ENCODE peak calls at places on chromosome 19, in eight cellular contexts. One of them, this sample, is unnamed.

GRCh38 chr19:40139533-40140287 is 49.0 kb upstream of the ZNF780A start:
- DNase-seq in HS-27A: peak; percentile 38
- DNase-seq in SK-N-SH: peak; percentile 55
- DNase-seq in brain pericyte: no peak
- DNase-seq in NCI-H226: no peak
- DNase-seq in activated naive CD8-positive, alpha-beta T cell treated with anti-CD3 and anti-CD28 coated beads, Interleukin-2, amount 10 ng/mL, durations not matched to agents 7 days and 5 days: no peak
- DNase-seq in activated CD4-positive, alpha-beta T cell treated with anti-CD3 and anti-CD28 coated beads, Interleukin-2, amount 50 U/mL, for 24 hours: no peak
- DNase-seq in CD8-positive, alpha-beta T cell: no peak
- DNase-seq in this sample: peak; percentile 31

GRCh38 chr19:6481541-6482342 is at the start of gene DENND1C:
- DNase-seq in HS-27A: no peak
- DNase-seq in SK-N-SH: peak; percentile 71
- DNase-seq in brain pericyte: no peak
- DNase-seq in NCI-H226: no peak
- DNase-seq in activated naive CD8-positive, alpha-beta T cell treated with anti-CD3 and anti-CD28 coated beads, Interleukin-2, amount 10 ng/mL, durations not matched to agents 7 days and 5 days: peak; percentile 79
- DNase-seq in activated CD4-positive, alpha-beta T cell treated with anti-CD3 and anti-CD28 coated beads, Interleukin-2, amount 50 U/mL, for 24 hours: peak; percentile 59
- DNase-seq in CD8-positive, alpha-beta T cell: peak; percentile 84
- DNase-seq in this sample: peak; percentile 81

GRCh38 chr19:3576696-3577443 is 4.1 kb downstream of the HMG20B start:
- DNase-seq in HS-27A: no peak
- DNase-seq in SK-N-SH: peak; percentile 78
- DNase-seq in brain pericyte: no peak
- DNase-seq in NCI-H226: no peak
- DNase-seq in activated naive CD8-positive, alpha-beta T cell treated with anti-CD3 and anti-CD28 coated beads, Interleukin-2, amount 10 ng/mL, durations not matched to agents 7 days and 5 days: no peak
- DNase-seq in activated CD4-positive, alpha-beta T cell treated with anti-CD3 and anti-CD28 coated beads, Interleukin-2, amount 50 U/mL, for 24 hours: no peak
- DNase-seq in CD8-positive, alpha-beta T cell: no peak
- DNase-seq in this sample: peak; percentile 100

GRCh38 chr19:55266840-55267239 is 8.0 kb upstream of the PPP6R1 start:
- DNase-seq in HS-27A: no peak
- DNase-seq in SK-N-SH: no peak
- DNase-seq in brain pericyte: no peak
- DNase-seq in NCI-H226: no peak
- DNase-seq in activated naive CD8-positive, alpha-beta T cell treated with anti-CD3 and anti-CD28 coated beads, Interleukin-2, amount 10 ng/mL, durations not matched to agents 7 days and 5 days: no peak
- DNase-seq in activated CD4-positive, alpha-beta T cell treated with anti-CD3 and anti-CD28 coated beads, Interleukin-2, amount 50 U/mL, for 24 hours: no peak
- DNase-seq in CD8-positive, alpha-beta T cell: no peak
- DNase-seq in this sample: no peak

GRCh38 chr19:13864513-13865242 is 12.3 kb upstream of the NANOS3 start:
- DNase-seq in HS-27A: no peak
- DNase-seq in SK-N-SH: peak; percentile 85
- DNase-seq in brain pericyte: no peak
- DNase-seq in NCI-H226: no peak
- DNase-seq in activated naive CD8-positive, alpha-beta T cell treated with anti-CD3 and anti-CD28 coated beads, Interleukin-2, amount 10 ng/mL, durations not matched to agents 7 days and 5 days: no peak
- DNase-seq in activated CD4-positive, alpha-beta T cell treated with anti-CD3 and anti-CD28 coated beads, Interleukin-2, amount 50 U/mL, for 24 hours: no peak
- DNase-seq in CD8-positive, alpha-beta T cell: no peak
- DNase-seq in this sample: peak; percentile 67

GRCh38 chr19:43524922-43525835 is 1.8 kb downstream of the ETHE1 start:
- DNase-seq in HS-27A: no peak
- DNase-seq in SK-N-SH: no peak
- DNase-seq in brain pericyte: no peak
- DNase-seq in NCI-H226: peak; percentile 83
- DNase-seq in activated naive CD8-positive, alpha-beta T cell treated with anti-CD3 and anti-CD28 coated beads, Interleukin-2, amount 10 ng/mL, durations not matched to agents 7 days and 5 days: peak; percentile 53
- DNase-seq in activated CD4-positive, alpha-beta T cell treated with anti-CD3 and anti-CD28 coated beads, Interleukin-2, amount 50 U/mL, for 24 hours: no peak
- DNase-seq in CD8-positive, alpha-beta T cell: peak; percentile 63
- DNase-seq in this sample: peak; percentile 63

GRCh38 chr19:7006305-7006704 is 14.9 kb downstream of the MBD3L2B start:
- DNase-seq in HS-27A: no peak
- DNase-seq in SK-N-SH: no peak
- DNase-seq in brain pericyte: no peak
- DNase-seq in NCI-H226: no peak
- DNase-seq in activated naive CD8-positive, alpha-beta T cell treated with anti-CD3 and anti-CD28 coated beads, Interleukin-2, amount 10 ng/mL, durations not matched to agents 7 days and 5 days: no peak
- DNase-seq in activated CD4-positive, alpha-beta T cell treated with anti-CD3 and anti-CD28 coated beads, Interleukin-2, amount 50 U/mL, for 24 hours: no peak
- DNase-seq in CD8-positive, alpha-beta T cell: no peak
- DNase-seq in this sample: no peak

GRCh38 chr19:1942934-1943555 is 2.1 kb downstream of the CSNK1G2 start:
- DNase-seq in HS-27A: no peak
- DNase-seq in SK-N-SH: no peak
- DNase-seq in brain pericyte: no peak
- DNase-seq in NCI-H226: no peak
- DNase-seq in activated naive CD8-positive, alpha-beta T cell treated with anti-CD3 and anti-CD28 coated beads, Interleukin-2, amount 10 ng/mL, durations not matched to agents 7 days and 5 days: no peak
- DNase-seq in activated CD4-positive, alpha-beta T cell treated with anti-CD3 and anti-CD28 coated beads, Interleukin-2, amount 50 U/mL, for 24 hours: no peak
- DNase-seq in CD8-positive, alpha-beta T cell: no peak
- DNase-seq in this sample: no peak

GRCh38 chr19:39246951-39247669 is 1.5 kb downstream of the IFNL4 start:
- DNase-seq in HS-27A: peak; percentile 33
- DNase-seq in SK-N-SH: no peak
- DNase-seq in brain pericyte: no peak
- DNase-seq in NCI-H226: no peak
- DNase-seq in activated naive CD8-positive, alpha-beta T cell treated with anti-CD3 and anti-CD28 coated beads, Interleukin-2, amount 10 ng/mL, durations not matched to agents 7 days and 5 days: peak; percentile 39
- DNase-seq in activated CD4-positive, alpha-beta T cell treated with anti-CD3 and anti-CD28 coated beads, Interleukin-2, amount 50 U/mL, for 24 hours: no peak
- DNase-seq in CD8-positive, alpha-beta T cell: peak; percentile 57
- DNase-seq in this sample: peak; percentile 86

GRCh38 chr19:11414544-11414943 is 4.6 kb downstream of the RGL3 start:
- DNase-seq in HS-27A: no peak
- DNase-seq in SK-N-SH: no peak
- DNase-seq in brain pericyte: no peak
- DNase-seq in NCI-H226: no peak
- DNase-seq in activated naive CD8-positive, alpha-beta T cell treated with anti-CD3 and anti-CD28 coated beads, Interleukin-2, amount 10 ng/mL, durations not matched to agents 7 days and 5 days: no peak
- DNase-seq in activated CD4-positive, alpha-beta T cell treated with anti-CD3 and anti-CD28 coated beads, Interleukin-2, amount 50 U/mL, for 24 hours: no peak
- DNase-seq in CD8-positive, alpha-beta T cell: no peak
- DNase-seq in this sample: no peak

GRCh38 chr19:38375748-38376147 is 1.4 kb downstream of the PSMD8 start:
- DNase-seq in HS-27A: no peak
- DNase-seq in SK-N-SH: no peak
- DNase-seq in brain pericyte: no peak
- DNase-seq in NCI-H226: no peak
- DNase-seq in activated naive CD8-positive, alpha-beta T cell treated with anti-CD3 and anti-CD28 coated beads, Interleukin-2, amount 10 ng/mL, durations not matched to agents 7 days and 5 days: no peak
- DNase-seq in activated CD4-positive, alpha-beta T cell treated with anti-CD3 and anti-CD28 coated beads, Interleukin-2, amount 50 U/mL, for 24 hours: no peak
- DNase-seq in CD8-positive, alpha-beta T cell: no peak
- DNase-seq in this sample: no peak

GRCh38 chr19:14091086-14091884 is 734 bp upstream of the SAMD1 start:
- DNase-seq in HS-27A: no peak
- DNase-seq in SK-N-SH: peak; percentile 93
- DNase-seq in brain pericyte: no peak
- DNase-seq in NCI-H226: peak; percentile 20
- DNase-seq in activated naive CD8-positive, alpha-beta T cell treated with anti-CD3 and anti-CD28 coated beads, Interleukin-2, amount 10 ng/mL, durations not matched to agents 7 days and 5 days: peak; percentile 86
- DNase-seq in activated CD4-positive, alpha-beta T cell treated with anti-CD3 and anti-CD28 coated beads, Interleukin-2, amount 50 U/mL, for 24 hours: peak; percentile 43
- DNase-seq in CD8-positive, alpha-beta T cell: peak; percentile 81
- DNase-seq in this sample: peak; percentile 97

GRCh38 chr19:3710265-3710812 is 2.2 kb downstream of the TJP3 start:
- DNase-seq in HS-27A: no peak
- DNase-seq in SK-N-SH: peak; percentile 20
- DNase-seq in brain pericyte: no peak
- DNase-seq in NCI-H226: peak; percentile 67
- DNase-seq in activated naive CD8-positive, alpha-beta T cell treated with anti-CD3 and anti-CD28 coated beads, Interleukin-2, amount 10 ng/mL, durations not matched to agents 7 days and 5 days: no peak
- DNase-seq in activated CD4-positive, alpha-beta T cell treated with anti-CD3 and anti-CD28 coated beads, Interleukin-2, amount 50 U/mL, for 24 hours: no peak
- DNase-seq in CD8-positive, alpha-beta T cell: no peak
- DNase-seq in this sample: peak; percentile 72

GRCh38 chr19:55253842-55254624 is 4.8 kb downstream of the PPP6R1 start:
- DNase-seq in HS-27A: no peak
- DNase-seq in SK-N-SH: no peak
- DNase-seq in brain pericyte: no peak
- DNase-seq in NCI-H226: no peak
- DNase-seq in activated naive CD8-positive, alpha-beta T cell treated with anti-CD3 and anti-CD28 coated beads, Interleukin-2, amount 10 ng/mL, durations not matched to agents 7 days and 5 days: peak; percentile 68
- DNase-seq in activated CD4-positive, alpha-beta T cell treated with anti-CD3 and anti-CD28 coated beads, Interleukin-2, amount 50 U/mL, for 24 hours: peak; percentile 49
- DNase-seq in CD8-positive, alpha-beta T cell: peak; percentile 83
- DNase-seq in this sample: peak; percentile 64

GRCh38 chr19:45113628-45114027 is 20.6 kb downstream of the PPP1R37 start:
- DNase-seq in HS-27A: no peak
- DNase-seq in SK-N-SH: no peak
- DNase-seq in brain pericyte: no peak
- DNase-seq in NCI-H226: no peak
- DNase-seq in activated naive CD8-positive, alpha-beta T cell treated with anti-CD3 and anti-CD28 coated beads, Interleukin-2, amount 10 ng/mL, durations not matched to agents 7 days and 5 days: no peak
- DNase-seq in activated CD4-positive, alpha-beta T cell treated with anti-CD3 and anti-CD28 coated beads, Interleukin-2, amount 50 U/mL, for 24 hours: no peak
- DNase-seq in CD8-positive, alpha-beta T cell: no peak
- DNase-seq in this sample: no peak

GRCh38 chr19:51660975-51661600 is 14.5 kb upstream of the SIGLEC14 start:
- DNase-seq in HS-27A: peak; percentile 42
- DNase-seq in SK-N-SH: peak; percentile 61
- DNase-seq in brain pericyte: peak; percentile 36
- DNase-seq in NCI-H226: peak; percentile 56
- DNase-seq in activated naive CD8-positive, alpha-beta T cell treated with anti-CD3 and anti-CD28 coated beads, Interleukin-2, amount 10 ng/mL, durations not matched to agents 7 days and 5 days: peak; percentile 56
- DNase-seq in activated CD4-positive, alpha-beta T cell treated with anti-CD3 and anti-CD28 coated beads, Interleukin-2, amount 50 U/mL, for 24 hours: peak; percentile 62
- DNase-seq in CD8-positive, alpha-beta T cell: no peak
- DNase-seq in this sample: peak; percentile 68

GRCh38 chr19:13834308-13834790 is 39.1 kb downstream of the ZSWIM4 start:
- DNase-seq in HS-27A: no peak
- DNase-seq in SK-N-SH: no peak
- DNase-seq in brain pericyte: no peak
- DNase-seq in NCI-H226: peak; percentile 23
- DNase-seq in activated naive CD8-positive, alpha-beta T cell treated with anti-CD3 and anti-CD28 coated beads, Interleukin-2, amount 10 ng/mL, durations not matched to agents 7 days and 5 days: peak; percentile 41
- DNase-seq in activated CD4-positive, alpha-beta T cell treated with anti-CD3 and anti-CD28 coated beads, Interleukin-2, amount 50 U/mL, for 24 hours: no peak
- DNase-seq in CD8-positive, alpha-beta T cell: no peak
- DNase-seq in this sample: peak; percentile 44

GRCh38 chr19:8618751-8619150 is 8.2 kb upstream of the ADAMTS10 start:
- DNase-seq in HS-27A: no peak
- DNase-seq in SK-N-SH: no peak
- DNase-seq in brain pericyte: no peak
- DNase-seq in NCI-H226: no peak
- DNase-seq in activated naive CD8-positive, alpha-beta T cell treated with anti-CD3 and anti-CD28 coated beads, Interleukin-2, amount 10 ng/mL, durations not matched to agents 7 days and 5 days: no peak
- DNase-seq in activated CD4-positive, alpha-beta T cell treated with anti-CD3 and anti-CD28 coated beads, Interleukin-2, amount 50 U/mL, for 24 hours: no peak
- DNase-seq in CD8-positive, alpha-beta T cell: no peak
- DNase-seq in this sample: no peak

GRCh38 chr19:55027472-55028337 is 10.4 kb downstream of the GP6 start:
- DNase-seq in HS-27A: no peak
- DNase-seq in SK-N-SH: no peak
- DNase-seq in brain pericyte: no peak
- DNase-seq in NCI-H226: no peak
- DNase-seq in activated naive CD8-positive, alpha-beta T cell treated with anti-CD3 and anti-CD28 coated beads, Interleukin-2, amount 10 ng/mL, durations not matched to agents 7 days and 5 days: no peak
- DNase-seq in activated CD4-positive, alpha-beta T cell treated with anti-CD3 and anti-CD28 coated beads, Interleukin-2, amount 50 U/mL, for 24 hours: no peak
- DNase-seq in CD8-positive, alpha-beta T cell: no peak
- DNase-seq in this sample: peak; percentile 38

GRCh38 chr19:48271531-48272151 is 1.8 kb downstream of the ZNF114 start:
- DNase-seq in HS-27A: no peak
- DNase-seq in SK-N-SH: peak; percentile 81
- DNase-seq in brain pericyte: no peak
- DNase-seq in NCI-H226: peak; percentile 18
- DNase-seq in activated naive CD8-positive, alpha-beta T cell treated with anti-CD3 and anti-CD28 coated beads, Interleukin-2, amount 10 ng/mL, durations not matched to agents 7 days and 5 days: peak; percentile 48
- DNase-seq in activated CD4-positive, alpha-beta T cell treated with anti-CD3 and anti-CD28 coated beads, Interleukin-2, amount 50 U/mL, for 24 hours: no peak
- DNase-seq in CD8-positive, alpha-beta T cell: peak; percentile 55
- DNase-seq in this sample: peak; percentile 88

GRCh38 chr19:1474011-1474764 is 4.8 kb downstream of the C19orf25 start:
- DNase-seq in HS-27A: no peak
- DNase-seq in SK-N-SH: peak; percentile 55
- DNase-seq in brain pericyte: no peak
- DNase-seq in NCI-H226: no peak
- DNase-seq in activated naive CD8-positive, alpha-beta T cell treated with anti-CD3 and anti-CD28 coated beads, Interleukin-2, amount 10 ng/mL, durations not matched to agents 7 days and 5 days: no peak
- DNase-seq in activated CD4-positive, alpha-beta T cell treated with anti-CD3 and anti-CD28 coated beads, Interleukin-2, amount 50 U/mL, for 24 hours: no peak
- DNase-seq in CD8-positive, alpha-beta T cell: no peak
- DNase-seq in this sample: no peak

GRCh38 chr19:39825531-39826076 is 8.4 kb downstream of the DYRK1B start:
- DNase-seq in HS-27A: no peak
- DNase-seq in SK-N-SH: no peak
- DNase-seq in brain pericyte: no peak
- DNase-seq in NCI-H226: no peak
- DNase-seq in activated naive CD8-positive, alpha-beta T cell treated with anti-CD3 and anti-CD28 coated beads, Interleukin-2, amount 10 ng/mL, durations not matched to agents 7 days and 5 days: no peak
- DNase-seq in activated CD4-positive, alpha-beta T cell treated with anti-CD3 and anti-CD28 coated beads, Interleukin-2, amount 50 U/mL, for 24 hours: no peak
- DNase-seq in CD8-positive, alpha-beta T cell: no peak
- DNase-seq in this sample: peak; percentile 51

GRCh38 chr19:35317464-35318043 is 11.4 kb upstream of the CD22 start:
- DNase-seq in HS-27A: no peak
- DNase-seq in SK-N-SH: no peak
- DNase-seq in brain pericyte: no peak
- DNase-seq in NCI-H226: no peak
- DNase-seq in activated naive CD8-positive, alpha-beta T cell treated with anti-CD3 and anti-CD28 coated beads, Interleukin-2, amount 10 ng/mL, durations not matched to agents 7 days and 5 days: no peak
- DNase-seq in activated CD4-positive, alpha-beta T cell treated with anti-CD3 and anti-CD28 coated beads, Interleukin-2, amount 50 U/mL, for 24 hours: no peak
- DNase-seq in CD8-positive, alpha-beta T cell: no peak
- DNase-seq in this sample: no peak

This sample was measured in H7.